ENCODE peak calls at places on chromosome 17, in seven cellular contexts. H, J, V, W, Z, O and S are unnamed samples.

GRCh38 chr17:58227733-58228132 is 8.7 kb upstream of the MKS1 start:
- DNase-seq in H (no peak), J (no peak), V (no peak), W (no peak), Z (no peak), O (no peak), S (no peak)

GRCh38 chr17:17146791-17147406 is 59.2 kb downstream of the PLD6 start:
- DNase-seq in H (peak), J (no peak), V (no peak), W (no peak), Z (no peak), O (no peak), S (no peak)

GRCh38 chr17:77610980-77611641 is 347.4 kb upstream of the TNRC6C start:
- DNase-seq in H (no peak), J (no peak), V (no peak), W (no peak), Z (no peak), O (no peak), S (peak)

GRCh38 chr17:55639096-55639495 is 83.6 kb downstream of the TMEM100 start:
- DNase-seq in H (no peak), J (no peak), V (no peak), W (no peak), Z (no peak), O (no peak), S (no peak)

GRCh38 chr17:82399601-82400101 is 18.5 kb upstream of the HEXD start:
- DNase-seq in H (no peak), J (no peak), V (no peak), W (no peak), Z (no peak), O (peak), S (no peak)

GRCh38 chr17:62822080-62822904 is 14.2 kb upstream of the MARCHF10 start:
- DNase-seq in H (no peak), J (no peak), V (no peak), W (no peak), Z (no peak), O (no peak), S (peak)

GRCh38 chr17:40174528-40174927 is 2.7 kb upstream of the RAPGEFL1 start:
- DNase-seq in H (no peak), J (no peak), V (no peak), W (no peak), Z (no peak), O (no peak), S (no peak)

GRCh38 chr17:6969323-6969726 is 26.5 kb upstream of the ALOX12 start:
- DNase-seq in H (no peak), J (no peak), V (no peak), W (no peak), Z (no peak), O (no peak), S (no peak)

GRCh38 chr17:76738468-76738850 is 540 bp downstream of the MFSD11 start:
- DNase-seq in H (no peak), J (no peak), V (no peak), W (no peak), Z (no peak), O (no peak), S (peak)

GRCh38 chr17:76232342-76232741 is 8.0 kb downstream of the RNF157 start:
- DNase-seq in H (no peak), J (no peak), V (no peak), W (no peak), Z (no peak), O (no peak), S (peak)

GRCh38 chr17:81230043-81230820 is 7.5 kb upstream of the CEP131 start:
- DNase-seq in H (peak), J (no peak), V (no peak), W (no peak), Z (no peak), O (no peak), S (no peak)

GRCh38 chr17:74185786-74186185 is 17.7 kb upstream of the RPL38 start:
- DNase-seq in H (no peak), J (no peak), V (no peak), W (no peak), Z (no peak), O (no peak), S (no peak)

GRCh38 chr17:58184308-58184985 is 8.1 kb upstream of the EPX start:
- DNase-seq in H (peak), J (peak), V (no peak), W (no peak), Z (no peak), O (peak), S (peak)

GRCh38 chr17:15446036-15446435 is 21.4 kb downstream of the CDRT4 start:
- DNase-seq in H (peak), J (no peak), V (no peak), W (no peak), Z (no peak), O (no peak), S (no peak)

GRCh38 chr17:74592087-74592990 is at the start of gene CD300LD:
- DNase-seq in H (no peak), J (no peak), V (no peak), W (no peak), Z (no peak), O (peak), S (no peak)

GRCh38 chr17:33927732-33928133 is 327.4 kb upstream of the CCL2 start:
- DNase-seq in H (no peak), J (no peak), V (peak), W (no peak), Z (no peak), O (peak), S (no peak)

GRCh38 chr17:44928136-44928535 is 12.8 kb upstream of the GFAP start:
- DNase-seq in H (no peak), J (no peak), V (no peak), W (no peak), Z (no peak), O (no peak), S (no peak)

GRCh38 chr17:32784113-32784512 is 92.8 kb downstream of the MYO1D start:
- DNase-seq in H (no peak), J (no peak), V (no peak), W (no peak), Z (no peak), O (no peak), S (no peak)

GRCh38 chr17:82170412-82170961 is 42.2 kb downstream of the CCDC57 start:
- DNase-seq in H (no peak), J (no peak), V (no peak), W (no peak), Z (no peak), O (no peak), S (no peak)

GRCh38 chr17:27153005-27153404 is 140.9 kb upstream of the WSB1 start:
- DNase-seq in H (no peak), J (no peak), V (no peak), W (no peak), Z (no peak), O (no peak), S (peak)

GRCh38 chr17:13256545-13256944 is 238.7 kb upstream of the ELAC2 start:
- DNase-seq in H (no peak), J (no peak), V (no peak), W (no peak), Z (no peak), O (no peak), S (no peak)

GRCh38 chr17:28807925-28808641 is 34.5 kb downstream of the FAM222B start:
- DNase-seq in H (no peak), J (no peak), V (no peak), W (no peak), Z (no peak), O (peak), S (peak)

GRCh38 chr17:40071720-40072480 is 9.1 kb downstream of the THRA start:
- DNase-seq in H (no peak), J (no peak), V (peak), W (peak), Z (no peak), O (peak), S (peak)

GRCh38 chr17:32755045-32755805 is 121.7 kb downstream of the MYO1D start:
- DNase-seq in H (no peak), J (no peak), V (peak), W (no peak), Z (no peak), O (peak), S (peak)

GRCh38 chr17:27460196-27460725 is 4.0 kb downstream of the KSR1 start:
- DNase-seq in H (no peak), J (no peak), V (no peak), W (no peak), Z (no peak), O (no peak), S (no peak)

GRCh38 chr17:43410557-43411368 is 12.0 kb downstream of the ARL4D start:
- DNase-seq in H (no peak), J (no peak), V (no peak), W (no peak), Z (no peak), O (no peak), S (peak)

GRCh38 chr17:14545156-14545906 is 244.4 kb downstream of the HS3ST3B1 start:
- DNase-seq in H (no peak), J (no peak), V (no peak), W (no peak), Z (no peak), O (no peak), S (no peak)

GRCh38 chr17:72004476-72005331 is 116.1 kb upstream of the SOX9 start:
- DNase-seq in H (no peak), J (no peak), V (no peak), W (no peak), Z (no peak), O (peak), S (no peak)